ENCODE peak calls at places on chromosomes 11 and 22, in ten cellular contexts. Y is SK-N-MC; B is brain microvascular endothelial cell; S is kidney epithelial cell; K is breast epithelium; D is body of pancreas; N is Karpas-422; W is effector memory CD4-positive, alpha-beta T cell; P is RWPE2; V is fibroblast of villous mesenchyme. X is an unnamed sample.

GRCh38 chr11:134481135-134481534 is 69.1 kb upstream of the B3GAT1 start:
- DNase-seq in D (no peak), K (no peak), W (no peak), Y (no peak), N (no peak), P (no peak), B (no peak), S (no peak), V (no peak), X (no peak)

GRCh38 chr22:21642584-21643448 is 714 bp downstream of the SDF2L1 start:
- DNase-seq in B (peak), D (peak), S (no peak), W (peak), Y (no peak), K (no peak), P (no peak), N (peak), V (peak), X (no peak)

GRCh38 chr11:78420796-78421209 is 3.2 kb upstream of the GAB2 start:
- DNase-seq in N (peak), D (peak), W (no peak), V (peak), S (peak), P (no peak), Y (no peak), K (peak), B (peak), X (peak)

GRCh38 chr11:130827697-130828377 is 88.4 kb downstream of the SNX19 start:
- DNase-seq in D (peak), B (peak), N (peak), S (no peak), V (peak), W (no peak), P (no peak), K (no peak), Y (no peak), X (peak)

GRCh38 chr11:92941676-92942571 is 27.5 kb upstream of the MTNR1B start:
- DNase-seq in N (peak), V (peak), D (peak), Y (no peak), B (peak), S (no peak), P (no peak), K (no peak), W (no peak), X (no peak)

GRCh38 chr11:2533642-2534115 is 88.9 kb downstream of the KCNQ1 start:
- DNase-seq in D (peak), V (peak), K (peak), B (peak), W (no peak), N (no peak), S (peak), Y (no peak), P (peak), X (no peak)

GRCh38 chr11:110833033-110833484 is 120.8 kb upstream of the ARHGAP20 start:
- DNase-seq in W (no peak), B (no peak), V (peak), S (no peak), N (no peak), Y (no peak), D (no peak), P (no peak), K (no peak), X (no peak)

GRCh38 chr11:86067230-86068137 is 1.4 kb downstream of the PICALM start:
- DNase-seq in S (no peak), B (no peak), Y (no peak), V (peak), P (no peak), W (no peak), K (no peak), D (no peak), N (peak), X (no peak)

GRCh38 chr11:131579932-131580387 is 209.5 kb downstream of the NTM start:
- DNase-seq in S (no peak), K (no peak), W (no peak), Y (no peak), B (peak), N (peak), D (peak), V (no peak), P (no peak), X (no peak)

GRCh38 chr11:99015634-99016454 is 4.9 kb upstream of the CNTN5 start:
- DNase-seq in S (no peak), D (no peak), N (peak), W (no peak), P (no peak), B (peak), Y (no peak), V (peak), K (no peak), X (no peak)

GRCh38 chr22:45516923-45517675 is 14.4 kb downstream of the FBLN1 start:
- DNase-seq in V (peak), K (no peak), S (no peak), B (peak), Y (no peak), P (no peak), D (peak), W (no peak), N (no peak), X (no peak)

GRCh38 chr11:112801286-112802088 is 159.7 kb upstream of the NCAM1 start:
- DNase-seq in V (no peak), N (no peak), P (no peak), B (no peak), W (no peak), S (no peak), K (no peak), Y (no peak), D (no peak), X (no peak)

GRCh38 chr11:6608011-6608410 is 4.0 kb downstream of the TAF10 start:
- DNase-seq in W (no peak), D (no peak), K (peak), N (no peak), V (no peak), B (no peak), P (peak), Y (no peak), S (no peak), X (no peak)

GRCh38 chr22:29306175-29306829 is at the start of gene GAS2L1:
- DNase-seq in W (no peak), K (peak), P (no peak), S (no peak), B (peak), N (peak), V (peak), D (peak), Y (no peak), X (no peak)

GRCh38 chr11:119169272-119169719 is 771 bp downstream of the NLRX1 start:
- DNase-seq in S (peak), N (no peak), V (peak), P (no peak), B (no peak), D (peak), K (peak), Y (no peak), W (no peak), X (no peak)

GRCh38 chr11:3058753-3059664 is 1.8 kb upstream of the CARS1 start:
- DNase-seq in V (peak), S (peak), W (no peak), Y (no peak), D (no peak), P (no peak), N (no peak), B (peak), K (no peak), X (no peak)

GRCh38 chr22:30228509-30229359 is 17.8 kb downstream of the LIF start:
- DNase-seq in Y (no peak), P (no peak), D (no peak), N (no peak), B (no peak), V (peak), S (peak), W (no peak), K (no peak), X (no peak)

GRCh38 chr11:41175304-41175972 is 284.0 kb downstream of the LRRC4C start:
- DNase-seq in B (no peak), D (no peak), P (no peak), N (no peak), V (no peak), Y (no peak), W (no peak), K (no peak), S (no peak), X (no peak)

GRCh38 chr11:72433455-72434061 is 773 bp downstream of the CLPB start:
- DNase-seq in K (no peak), V (no peak), D (peak), Y (no peak), W (no peak), N (no peak), S (no peak), B (no peak), P (no peak), X (no peak)

GRCh38 chr11:122847437-122847836 is 9.1 kb downstream of the CRTAM start:
- DNase-seq in Y (no peak), V (no peak), D (no peak), K (no peak), P (no peak), N (no peak), S (no peak), B (no peak), W (no peak), X (no peak)

GRCh38 chr22:44940121-44940520 is 69.7 kb downstream of the PHF21B start:
- DNase-seq in D (no peak), K (no peak), B (no peak), S (no peak), V (no peak), W (no peak), Y (no peak), P (no peak), N (no peak), X (no peak)

GRCh38 chr11:108474664-108475485 is 7.5 kb upstream of the C11orf65 start:
- DNase-seq in S (no peak), P (no peak), B (no peak), K (no peak), W (no peak), Y (no peak), D (peak), V (no peak), N (no peak), X (no peak)

GRCh38 chr11:94455861-94456260 is 37.8 kb downstream of the MRE11 start:
- DNase-seq in Y (no peak), V (no peak), D (no peak), K (no peak), N (no peak), P (no peak), W (no peak), B (no peak), S (peak), X (no peak)

GRCh38 chr11:118088531-118088930 is 1.8 kb upstream of the SMIM35 start:
- DNase-seq in D (no peak), S (no peak), P (no peak), W (no peak), K (no peak), Y (no peak), V (no peak), N (no peak), B (peak), X (no peak)

GRCh38 chr11:125942771-125943428 is 2.9 kb upstream of the VSIG10L2 start:
- DNase-seq in N (no peak), S (no peak), V (no peak), K (no peak), B (no peak), Y (no peak), W (no peak), P (no peak), D (no peak), X (no peak)

GRCh38 chr22:26922804-26923203 is 265.4 kb downstream of the MIAT start:
- DNase-seq in P (no peak), W (no peak), Y (no peak), N (peak), D (no peak), S (no peak), V (no peak), B (no peak), K (no peak), X (no peak)

GRCh38 chr22:44567846-44568493 is 69.9 kb upstream of the RTL6 start:
- DNase-seq in Y (no peak), D (peak), P (peak), K (no peak), N (peak), V (peak), S (no peak), B (peak), W (peak), X (no peak)

GRCh38 chr11:119375629-119376196 is 5.8 kb downstream of the USP2 start:
- DNase-seq in P (no peak), B (peak), Y (no peak), W (no peak), S (no peak), K (peak), N (no peak), V (peak), D (peak), X (peak)

GRCh38 chr11:78030429-78031325 is 7.6 kb upstream of the KCTD14 start:
- DNase-seq in N (no peak), W (no peak), B (peak), Y (no peak), D (peak), S (no peak), K (peak), V (no peak), P (no peak), X (no peak)

GRCh38 chr11:69295995-69296889 is 2.3 kb downstream of the MYEOV start:
- DNase-seq in P (no peak), B (peak), D (peak), W (no peak), Y (no peak), V (peak), K (no peak), S (no peak), N (peak), X (no peak)
- H3K4me3 ChIP-seq in P (no peak), B (no peak), D (no peak), W (peak), Y (peak), V (peak), K (no peak), S (no peak), N (no peak), X (peak)

GRCh38 chr11:32430586-32431357 is 4.6 kb downstream of the WT1 start:
- DNase-seq in P (no peak), W (no peak), Y (no peak), B (no peak), N (no peak), V (no peak), D (no peak), K (no peak), S (no peak), X (no peak)
- H3K4me3 ChIP-seq in P (no peak), W (no peak), Y (no peak), B (no peak), N (no peak), V (peak), D (no peak), K (peak), S (peak), X (no peak)

DNA sequence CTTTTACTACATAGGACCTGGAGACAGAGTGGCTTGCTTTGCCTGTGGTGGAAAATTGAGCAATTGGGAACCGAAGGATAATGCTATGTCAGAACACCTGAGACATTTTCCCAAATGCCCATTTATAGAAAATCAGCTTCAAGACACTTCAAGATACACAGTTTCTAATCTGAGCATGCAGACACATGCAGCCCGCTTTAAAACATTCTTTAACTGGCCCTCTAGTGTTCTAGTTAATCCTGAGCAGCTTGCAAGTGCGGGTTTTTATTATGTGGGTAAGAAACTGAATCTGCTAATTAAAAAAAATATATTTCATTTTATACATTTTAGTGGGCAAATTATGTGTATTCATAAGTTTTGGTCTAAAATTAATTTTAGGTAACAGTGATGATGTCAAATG is 7.8 kb downstream of the BIRC3 start:
- DNase-seq in V (no peak), N (no peak), P (no peak), S (no peak), W (no peak), K (no peak), B (no peak), Y (no peak), D (no peak), X (no peak)
- H3K4me3 ChIP-seq in V (no peak), N (no peak), P (no peak), S (no peak), W (no peak), K (no peak), B (no peak), Y (no peak), D (no peak), X (no peak)

DNA sequence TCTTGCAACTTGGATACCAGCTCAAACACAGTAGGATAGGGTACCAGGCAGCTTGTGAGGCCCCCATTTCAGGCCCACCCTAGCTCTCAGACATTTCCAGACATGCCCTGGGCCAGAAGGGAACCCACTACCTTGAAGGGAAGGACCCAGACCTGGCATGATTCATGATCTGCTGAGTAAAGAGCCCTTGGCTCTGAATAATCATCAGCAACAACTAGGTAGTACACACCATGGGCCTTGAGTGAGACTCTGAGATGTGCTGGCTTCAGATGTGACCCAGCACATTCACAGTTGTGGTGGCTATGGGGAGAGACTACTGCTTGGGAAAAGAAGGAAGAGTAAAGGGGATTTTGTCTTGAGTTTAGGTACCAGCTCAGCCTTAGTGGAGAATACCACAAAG is 23.6 kb downstream of the JRKL start:
- DNase-seq in Y (no peak), K (no peak), S (no peak), B (no peak), P (no peak), V (no peak), W (no peak), D (no peak), N (no peak), X (no peak)
- H3K4me3 ChIP-seq in Y (no peak), K (no peak), S (no peak), B (no peak), P (no peak), V (no peak), W (no peak), D (no peak), N (no peak), X (no peak)

GRCh38 chr11:68266121-68266891 is 5.5 kb downstream of the C11orf24 start:
- DNase-seq in D (no peak), B (no peak), V (no peak), P (no peak), W (no peak), Y (no peak), N (peak), K (no peak), S (no peak), X (no peak)
- H3K4me3 ChIP-seq in D (no peak), B (no peak), V (no peak), P (no peak), W (no peak), Y (no peak), N (peak), K (no peak), S (no peak), X (no peak)

GRCh38 chr11:75639752-75640151 is 29.1 kb downstream of the MAP6 start:
- DNase-seq in V (peak), W (no peak), N (no peak), S (peak), B (peak), P (no peak), D (peak), K (peak), Y (no peak), X (peak)
- H3K4me3 ChIP-seq in V (no peak), W (no peak), N (no peak), S (no peak), B (no peak), P (no peak), D (no peak), K (no peak), Y (peak), X (no peak)

GRCh38 chr22:35299217-35299716 is 427 bp upstream of the TOM1 start:
- DNase-seq in Y (no peak), S (no peak), B (no peak), P (no peak), W (no peak), D (peak), K (peak), V (peak), N (no peak), X (no peak)
- H3K4me3 ChIP-seq in Y (peak), S (peak), B (peak), P (peak), W (peak), D (peak), K (peak), V (peak), N (peak), X (peak)

GRCh38 chr11:36375348-36376314 is 79.5 kb downstream of the PRR5L start:
- DNase-seq in W (no peak), V (peak), Y (no peak), D (no peak), P (no peak), N (peak), S (no peak), B (no peak), K (no peak), X (no peak)

GRCh38 chr11:36377759-36378553 is 81.9 kb downstream of the PRR5L start:
- DNase-seq in N (no peak), K (no peak), B (no peak), V (no peak), Y (no peak), W (no peak), S (no peak), D (no peak), P (no peak), X (no peak)

GRCh38 chr11:36374726-36375125 is 78.6 kb downstream of the PRR5L start:
- DNase-seq in K (no peak), P (no peak), B (no peak), W (no peak), N (peak), Y (no peak), V (no peak), S (no peak), D (no peak), X (no peak)

GRCh38 chr11:36376888-36377758 is 81.0 kb downstream of the PRR5L start:
- DNase-seq in K (no peak), D (peak), S (no peak), N (no peak), V (peak), W (peak), B (peak), P (no peak), Y (no peak), X (no peak)

GRCh38 chr11:36376315-36376887 is 80.3 kb downstream of the PRR5L start:
- DNase-seq in V (peak), S (no peak), D (no peak), N (peak), W (no peak), Y (no peak), B (no peak), P (no peak), K (no peak), X (no peak)
- H3K4me3 ChIP-seq in V (peak), S (peak), D (peak), N (no peak), W (peak), Y (peak), B (peak), P (peak), K (peak), X (peak)

GRCh38 chr22:49368976-49369725 is 458.5 kb downstream of the BRD1 start:
- DNase-seq in K (no peak), P (peak), W (no peak), N (no peak), V (no peak), B (no peak), Y (no peak), D (no peak), S (no peak), X (no peak)
- H3K4me3 ChIP-seq in K (peak), P (no peak), W (no peak), N (no peak), V (no peak), B (no peak), Y (no peak), D (no peak), S (no peak), X (no peak)